ENCODE peak calls at places on chromosomes 5 and 9, in eight cellular contexts. G is psoas muscle, V is heart left ventricle, D is brain microvascular endothelial cell, Z is HCT116, S is stomach, N is prostate gland, H is spleen. K is an unnamed sample.

GRCh38 chr9:71691036-71691435 is 77.3 kb downstream of the CEMIP2 start:
- DNase-seq in V (no peak), S (no peak), D (no peak), G (no peak), Z (peak; percentile 31), H (no peak), N (no peak), K (no peak)

GRCh38 chr9:136984464-136985026 is 1.8 kb downstream of the LCNL1 start:
- DNase-seq in D (no peak), S (no peak), N (no peak), H (no peak), G (no peak), Z (no peak), V (no peak), K (no peak)

GRCh38 chr5:154794525-154795234 is 39.5 kb downstream of the LARP1 start:
- DNase-seq in D (peak; percentile 68), G (no peak), S (no peak), H (no peak), V (no peak), N (no peak), Z (no peak), K (no peak)

GRCh38 chr5:172370648-172371248 is 83.6 kb downstream of the SH3PXD2B start:
- DNase-seq in G (no peak), H (no peak), V (no peak), D (peak; percentile 69), N (no peak), S (peak; percentile 37), Z (peak; percentile 33), K (no peak)

GRCh38 chr9:85723220-85723619 is 18.5 kb downstream of the AGTPBP1 start:
- DNase-seq in S (no peak), Z (no peak), D (no peak), G (no peak), V (peak; percentile 29), N (no peak), H (peak; percentile 83), K (no peak)

GRCh38 chr9:38208206-38208901 is 139.3 kb upstream of the SHB start:
- DNase-seq in H (no peak), D (no peak), G (no peak), N (no peak), Z (no peak), S (no peak), V (no peak), K (no peak)

GRCh38 chr9:121895274-121895835 is 197.8 kb downstream of the TTLL11 start:
- DNase-seq in Z (no peak), S (no peak), D (no peak), V (no peak), N (no peak), H (no peak), G (no peak), K (no peak)

GRCh38 chr9:99398241-99398640 is 176.2 kb downstream of the SEC61B start:
- DNase-seq in S (no peak), G (no peak), V (no peak), D (no peak), N (no peak), H (no peak), Z (no peak), K (no peak)

GRCh38 chr9:96564217-96564616 is 55.4 kb downstream of the CDC14B start:
- DNase-seq in N (no peak), H (no peak), Z (no peak), V (no peak), G (no peak), D (no peak), S (no peak), K (no peak)

GRCh38 chr5:101605700-101606099 is 690.4 kb downstream of the SLCO4C1 start:
- DNase-seq in D (no peak), N (no peak), S (no peak), H (no peak), Z (no peak), G (no peak), V (no peak), K (no peak)

GRCh38 chr9:93254806-93255519 is 71.0 kb downstream of the WNK2 start:
- DNase-seq in H (peak; percentile 53), Z (no peak), V (no peak), S (peak; percentile 18), N (no peak), D (no peak), G (no peak), K (no peak)

GRCh38 chr5:95520176-95520575 is 34.6 kb downstream of the SKIC3 start:
- DNase-seq in H (no peak), N (no peak), S (no peak), V (no peak), Z (no peak), G (no peak), D (no peak), K (no peak)

DNA sequence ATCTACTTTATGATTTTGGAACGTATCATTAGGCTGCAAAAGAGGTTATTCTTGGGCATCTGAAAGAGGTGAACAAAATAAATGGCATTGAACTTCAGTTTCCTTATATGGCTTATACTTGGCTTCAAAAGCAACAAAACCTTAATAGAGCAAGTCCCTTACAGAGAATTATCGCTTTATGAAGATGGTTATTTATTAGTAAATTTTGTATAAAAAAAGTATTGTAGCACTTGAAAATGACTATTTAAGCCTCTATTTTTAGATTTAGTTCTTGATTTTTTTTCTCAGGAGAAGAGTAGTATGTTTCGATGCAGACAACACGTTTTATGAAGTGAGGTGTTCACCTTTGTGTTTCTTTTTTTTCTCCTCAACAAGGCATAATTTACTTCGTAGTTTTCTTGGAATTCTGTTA is 2.0 kb downstream of the ERBIN start:
- DNase-seq in D (no peak), Z (no peak), G (no peak), V (no peak), H (no peak), S (no peak), N (no peak), K (no peak)
- H3K4me3 ChIP-seq in D (peak overlapping the region; percentile 71), Z (peak overlapping the region; percentile 81), G (peak overlapping the region; percentile 95), V (peak overlapping the region; percentile 92), H (peak overlapping the region; percentile 85), S (peak overlapping the region; percentile 84), N (peak overlapping the region; percentile 97), K (peak overlapping the region; percentile 62)

DNA sequence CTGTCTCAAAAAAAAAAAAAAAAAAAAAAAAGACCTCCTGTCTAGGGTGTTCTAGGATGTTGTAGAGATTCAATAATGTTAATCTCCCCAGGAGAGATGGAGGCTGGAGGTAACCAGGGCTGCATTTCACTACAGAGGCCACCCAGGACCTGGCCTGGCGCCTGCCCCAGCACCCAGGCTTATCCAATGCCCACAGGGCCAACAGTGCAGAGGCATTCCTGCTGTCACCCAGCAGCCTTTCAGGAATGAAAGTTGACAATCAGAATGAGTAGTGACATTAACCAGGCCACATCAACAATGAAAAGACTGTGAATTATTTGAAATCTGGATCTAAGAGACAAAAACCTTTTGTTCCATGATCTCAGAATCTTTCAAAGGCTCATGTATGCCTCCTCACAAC is 36.2 kb upstream of the GABRP start:
- DNase-seq in V (peak; percentile 74), H (no peak), S (no peak), Z (no peak), N (no peak), G (no peak), D (no peak), K (no peak)
- H3K27me3 ChIP-seq in V (no peaks in the 10 kb centered on the region), H (peaks cover 11% of the 10 kb centered on the region), S (peaks cover 7% of the 10 kb centered on the region), Z (peaks cover 13% of the 10 kb centered on the region), N (no peaks in the 10 kb centered on the region), G (peaks cover 30% of the 10 kb centered on the region), D (peaks cover 2% of the 10 kb centered on the region), K (peaks cover 13% of the 10 kb centered on the region)

GRCh38 chr5:146169076-146169475 is 13.4 kb downstream of the LARS1 start:
- DNase-seq in V (no peak), Z (no peak), H (no peak), S (no peak), N (no peak), G (no peak), D (no peak), K (no peak)

GRCh38 chr5:146165469-146165868 is 17.0 kb downstream of the LARS1 start:
- DNase-seq in H (no peak), Z (no peak), G (no peak), D (no peak), S (no peak), N (no peak), V (no peak), K (no peak)

GRCh38 chr5:146164382-146164781 is 18.1 kb downstream of the LARS1 start:
- DNase-seq in D (no peak), V (no peak), Z (no peak), N (no peak), H (no peak), G (no peak), S (no peak), K (no peak)
- H3K36me3 ChIP-seq in D (peaks cover 54% of the 10 kb centered on the region), V (peaks cover 99% of the 10 kb centered on the region), Z (peaks cover 59% of the 10 kb centered on the region), N (no peaks in the 10 kb centered on the region), H (peaks cover 10% of the 10 kb centered on the region), G (peaks cover 100% of the 10 kb centered on the region), S (peaks cover 100% of the 10 kb centered on the region), K (peaks cover 9% of the 10 kb centered on the region)

GRCh38 chr9:14687042-14687719 is 6.1 kb downstream of the ZDHHC21 start:
- DNase-seq in Z (no peak), S (no peak), G (no peak), N (no peak), V (no peak), D (peak; percentile 87), H (peak; percentile 39), K (peak; percentile 17)

GRCh38 chr9:14692536-14692917 is 705 bp downstream of the ZDHHC21 start:
- DNase-seq in N (no peak), D (no peak), S (no peak), V (no peak), Z (no peak), G (no peak), H (no peak), K (no peak)

GRCh38 chr9:14692918-14693861 is at the start of gene ZDHHC21:
- DNase-seq in V (peak; percentile 78), G (peak; percentile 77), S (peak; percentile 78), N (peak; percentile 67), Z (no peak), H (peak; percentile 94), D (peak; percentile 20), K (no peak)

GRCh38 chr9:14686168-14686567 is 7.1 kb downstream of the ZDHHC21 start:
- DNase-seq in S (no peak), H (no peak), V (no peak), G (no peak), Z (no peak), D (no peak), N (no peak), K (no peak)

DNA sequence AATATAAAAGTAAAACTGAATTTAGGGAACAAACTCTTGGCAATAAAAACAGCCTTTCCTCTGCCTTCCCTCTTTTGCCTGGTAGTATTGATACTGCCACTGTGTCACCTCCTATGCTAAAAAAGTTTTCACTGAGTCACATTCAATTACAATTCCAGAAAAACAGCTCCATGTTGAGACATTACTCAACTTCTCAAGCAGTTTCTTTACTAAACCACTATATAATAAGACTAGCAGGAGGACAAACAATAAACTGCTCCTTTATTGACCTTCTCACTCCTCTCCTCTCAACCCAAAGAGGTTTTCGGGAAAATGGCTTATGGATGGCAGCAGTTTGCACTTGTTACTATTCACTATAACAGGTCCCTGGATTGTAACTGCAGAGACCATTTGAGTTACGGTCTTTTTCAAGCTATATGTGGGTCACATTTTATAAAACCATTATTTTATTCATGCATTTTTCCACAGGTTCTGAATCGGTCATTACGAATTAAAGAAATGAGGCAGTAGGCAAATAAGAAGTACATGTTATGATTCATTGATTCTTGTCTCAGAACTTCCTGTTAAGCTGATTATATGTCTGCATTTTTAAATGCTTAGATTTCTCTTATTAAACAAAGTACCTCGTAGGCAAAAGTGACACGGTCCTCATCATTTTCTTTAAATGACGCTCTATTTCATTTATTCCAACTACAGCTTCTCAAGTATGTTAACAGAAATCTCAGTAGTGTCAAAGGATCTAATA is 2.1 kb downstream of the ZDHHC21 start:
- DNase-seq in N (no peak), H (no peak), V (no peak), S (no peak), Z (no peak), D (no peak), G (no peak), K (no peak)
- H3K4me3 ChIP-seq in N (no peak overlapping the region), H (no peak overlapping the region), V (no peak overlapping the region), S (no peak overlapping the region), Z (no peak overlapping the region), D (no peak overlapping the region), G (no peak overlapping the region), K (no peak overlapping the region)

GRCh38 chr9:37027582-37028424 is 6.3 kb downstream of the PAX5 start:
- DNase-seq in V (peak; percentile 84), G (peak; percentile 87), D (peak; percentile 88), H (peak; percentile 95), S (peak; percentile 83), N (peak; percentile 86), Z (peak; percentile 92), K (no peak)
- H3K27me3 ChIP-seq in V (peaks cover 100% of the 10 kb centered on the region), G (peaks cover 98% of the 10 kb centered on the region), D (peaks cover 91% of the 10 kb centered on the region), H (peaks cover 94% of the 10 kb centered on the region), S (peaks cover 100% of the 10 kb centered on the region), N (peaks cover 62% of the 10 kb centered on the region), Z (peaks cover 11% of the 10 kb centered on the region), K (peaks cover 86% of the 10 kb centered on the region)

K was measured in BJ.